ENCODE peak calls at places on chromosomes 3 and 15, in ten cellular contexts. O is cardiac muscle cell; X is small intestine; E is tibial artery; P is CD8-positive, alpha-beta T cell; H is heart left ventricle; Q is astrocyte; N is NT2/D1; K is mesendoderm; T is Peyer's patch. F is an unnamed sample.
A peak's percentile ranks its signal among the peaks of the same experiment; 100 is the strongest.

GRCh38 chr15:67781061-67781460 is 44.2 kb upstream of the SKOR1 start:
- DNase-seq in O (no peak), X (no peak), E (no peak), P (no peak), H (no peak), Q (no peak), N (no peak), K (no peak), T (no peak), F (no peak)

GRCh38 chr15:64667736-64668161 is 107.6 kb downstream of the RBPMS2 start:
- DNase-seq in O (peak; percentile 22), X (no peak), E (no peak), P (no peak), H (no peak), Q (peak; percentile 84), N (peak; percentile 32), K (peak; percentile 54), T (no peak), F (no peak)

GRCh38 chr15:87033056-87033455 is 953.4 kb downstream of the AGBL1 start:
- DNase-seq in O (peak; percentile 12), X (no peak), E (no peak), P (no peak), H (no peak), Q (no peak), N (no peak), K (no peak), T (no peak), F (no peak)

GRCh38 chr15:100900136-100900894 is 18.8 kb upstream of the LRRK1 start:
- DNase-seq in O (no peak), X (peak; percentile 17), E (no peak), P (no peak), H (no peak), Q (no peak), N (no peak), K (no peak), T (peak; percentile 56), F (peak; percentile 67)

GRCh38 chr15:79539426-79539825 is 107.3 kb downstream of the MINAR1 start:
- DNase-seq in O (no peak), X (no peak), E (no peak), P (no peak), H (no peak), Q (no peak), N (no peak), K (no peak), T (no peak), F (no peak)

GRCh38 chr3:195563317-195563716 is 20.2 kb upstream of the PPP1R2 start:
- DNase-seq in O (peak; percentile 11), X (no peak), E (no peak), P (no peak), H (no peak), Q (no peak), N (no peak), K (no peak), T (no peak), F (no peak)

GRCh38 chr3:157477441-157477840 is 25.8 kb downstream of the VEPH1 start:
- DNase-seq in O (no peak), X (no peak), E (no peak), P (no peak), H (no peak), Q (peak; percentile 20), N (no peak), K (no peak), T (no peak), F (no peak)

GRCh38 chr3:40310690-40311089 is 1.2 kb downstream of the EIF1B start:
- DNase-seq in O (peak; percentile 62), X (no peak), E (no peak), P (no peak), H (no peak), Q (no peak), N (no peak), K (no peak), T (no peak), F (no peak)

DNA sequence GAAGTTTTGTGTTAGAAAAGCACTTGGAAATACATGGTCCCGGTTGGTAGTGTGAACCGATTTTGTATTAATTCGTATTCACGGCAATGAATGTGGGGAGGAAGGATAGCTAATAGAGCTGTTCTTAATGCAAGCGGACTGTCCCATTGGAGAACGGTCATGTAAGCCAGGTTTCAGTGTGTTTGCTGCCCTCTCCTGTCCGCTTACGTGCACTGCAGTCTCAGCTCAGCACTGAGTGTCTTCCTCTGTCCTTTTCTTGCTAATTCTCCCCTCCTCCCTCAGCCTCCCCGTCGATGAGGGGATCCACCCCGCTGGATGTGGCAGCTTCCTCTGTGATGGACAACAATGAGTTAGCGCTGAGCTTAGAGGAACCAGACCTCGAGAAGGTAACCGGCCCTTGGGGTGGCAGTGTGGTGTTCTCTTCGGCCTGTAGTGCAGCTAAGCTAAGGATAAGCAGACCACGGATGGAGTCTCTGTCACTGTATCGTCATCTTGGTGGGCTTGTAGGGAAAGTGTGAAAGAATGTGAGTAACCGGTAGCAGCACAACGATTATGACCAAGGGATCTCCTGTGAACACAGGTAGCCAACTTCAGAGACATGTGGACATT is 267.5 kb upstream of the CHRM5 start:
- DNase-seq in O (peak; percentile 87), X (peak; percentile 62), E (peak; percentile 82), P (peak; percentile 53), H (peak; percentile 57), Q (peak; percentile 55), N (peak; percentile 65), K (peak; percentile 91), T (peak; percentile 79), F (peak; percentile 32)
- H3K4me1 ChIP-seq in O (no peaks in the 10 kb centered on the region), X (no peaks in the 10 kb centered on the region), E (peaks cover 4% of the 10 kb centered on the region), P (no peaks in the 10 kb centered on the region), H (no peaks in the 10 kb centered on the region), Q (no peaks in the 10 kb centered on the region), N (peaks cover 2% of the 10 kb centered on the region), K (peaks cover 3% of the 10 kb centered on the region), T (no peaks in the 10 kb centered on the region), F (no peaks in the 10 kb centered on the region)

GRCh38 chr3:127716334-127716733 is 43.6 kb downstream of the ABTB1 start:
- DNase-seq in O (no peak), X (no peak), E (no peak), P (no peak), H (no peak), Q (no peak), N (no peak), K (no peak), T (no peak), F (no peak)

GRCh38 chr3:127714151-127714571 is 41.4 kb downstream of the ABTB1 start:
- DNase-seq in O (peak; percentile 25), X (no peak), E (peak; percentile 43), P (no peak), H (peak; percentile 58), Q (no peak), N (no peak), K (no peak), T (no peak), F (no peak)

GRCh38 chr3:127712881-127713771 is 40.4 kb downstream of the ABTB1 start:
- DNase-seq in O (no peak), X (no peak), E (no peak), P (no peak), H (no peak), Q (no peak), N (no peak), K (no peak), T (no peak), F (no peak)

GRCh38 chr3:127715541-127715940 is 42.8 kb downstream of the ABTB1 start:
- DNase-seq in O (no peak), X (no peak), E (no peak), P (no peak), H (no peak), Q (no peak), N (no peak), K (no peak), T (no peak), F (no peak)

DNA sequence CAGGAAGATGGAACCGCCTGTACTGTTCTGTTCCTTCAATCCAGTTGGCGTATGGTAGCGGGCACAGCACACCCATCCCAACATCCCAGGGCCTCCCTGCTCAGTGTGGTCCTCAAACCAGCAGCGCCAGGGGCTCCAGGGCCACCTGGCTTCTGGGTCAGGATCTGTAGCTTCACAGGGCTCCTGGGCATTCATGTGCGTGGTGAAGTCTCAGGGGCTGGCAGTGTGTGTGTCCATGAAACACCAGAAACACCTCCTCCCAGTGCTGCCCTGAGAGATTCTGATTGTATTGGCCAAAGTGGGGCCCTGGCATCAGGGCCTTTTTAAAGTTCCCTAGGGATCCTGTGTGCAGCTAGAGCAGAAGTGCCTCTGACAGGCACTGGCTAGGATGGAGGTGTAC is 42.1 kb downstream of the ABTB1 start:
- DNase-seq in O (no peak), X (no peak), E (no peak), P (no peak), H (no peak), Q (no peak), N (no peak), K (no peak), T (no peak), F (no peak)
- H3K4me1 ChIP-seq in O (peaks cover 7% of the 10 kb centered on the region), X (no peaks in the 10 kb centered on the region), E (peaks cover 50% of the 10 kb centered on the region), P (no peaks in the 10 kb centered on the region), H (peaks cover 83% of the 10 kb centered on the region), Q (peaks cover 10% of the 10 kb centered on the region), N (peaks cover 19% of the 10 kb centered on the region), K (no peaks in the 10 kb centered on the region), T (no peaks in the 10 kb centered on the region), F (no peaks in the 10 kb centered on the region)

GRCh38 chr3:196638922-196639516 is 475 bp upstream of the NRROS start:
- DNase-seq in O (no peak), X (peak; percentile 31), E (no peak), P (no peak), H (no peak), Q (no peak), N (no peak), K (no peak), T (no peak), F (no peak)

GRCh38 chr3:196640501-196640968 is 1.0 kb downstream of the NRROS start:
- DNase-seq in O (no peak), X (no peak), E (no peak), P (peak; percentile 29), H (no peak), Q (no peak), N (no peak), K (no peak), T (no peak), F (no peak)

GRCh38 chr3:196636369-196637349 is 2.8 kb upstream of the NRROS start:
- DNase-seq in O (no peak), X (peak; percentile 82), E (no peak), P (no peak), H (no peak), Q (no peak), N (no peak), K (no peak), T (peak; percentile 68), F (no peak)

GRCh38 chr3:196641278-196642058 is 2.0 kb downstream of the NRROS start:
- DNase-seq in O (no peak), X (no peak), E (peak; percentile 9), P (peak; percentile 53), H (no peak), Q (no peak), N (no peak), K (no peak), T (no peak), F (no peak)

GRCh38 chr3:196639517-196640500 is at the start of gene NRROS:
- DNase-seq in O (peak; percentile 68), X (peak; percentile 51), E (peak; percentile 83), P (peak; percentile 58), H (peak; percentile 77), Q (peak; percentile 28), N (peak; percentile 50), K (peak; percentile 84), T (peak; percentile 93), F (no peak)
- H3K4me1 ChIP-seq in O (no peaks in the 10 kb centered on the region), X (peaks cover 3% of the 10 kb centered on the region), E (peaks cover 10% of the 10 kb centered on the region), P (peaks cover 49% of the 10 kb centered on the region), H (no peaks in the 10 kb centered on the region), Q (peaks cover 8% of the 10 kb centered on the region), N (peaks cover 8% of the 10 kb centered on the region), K (no peaks in the 10 kb centered on the region), T (peaks cover 8% of the 10 kb centered on the region), F (no peaks in the 10 kb centered on the region)

GRCh38 chr15:57387011-57387410 is 10.7 kb downstream of the CGNL1 start:
- DNase-seq in O (no peak), X (no peak), E (no peak), P (no peak), H (no peak), Q (no peak), N (no peak), K (no peak), T (no peak), F (no peak)

GRCh38 chr15:57385923-57386390 is 9.7 kb downstream of the CGNL1 start:
- DNase-seq in O (no peak), X (no peak), E (no peak), P (no peak), H (no peak), Q (no peak), N (no peak), K (peak; percentile 60), T (no peak), F (no peak)

GRCh38 chr15:57384024-57384423 is 7.7 kb downstream of the CGNL1 start:
- DNase-seq in O (peak; percentile 56), X (no peak), E (no peak), P (no peak), H (peak; percentile 46), Q (no peak), N (no peak), K (no peak), T (no peak), F (no peak)

GRCh38 chr15:57382969-57383368 is 6.7 kb downstream of the CGNL1 start:
- DNase-seq in O (no peak), X (no peak), E (no peak), P (no peak), H (no peak), Q (no peak), N (no peak), K (peak; percentile 90), T (no peak), F (no peak)

GRCh38 chr15:57384816-57385215 is 8.5 kb downstream of the CGNL1 start:
- DNase-seq in O (peak; percentile 76), X (no peak), E (no peak), P (no peak), H (no peak), Q (peak; percentile 80), N (no peak), K (no peak), T (no peak), F (no peak)
- H3K4me1 ChIP-seq in O (peaks cover 78% of the 10 kb centered on the region), X (peaks cover 2% of the 10 kb centered on the region), E (no peaks in the 10 kb centered on the region), P (no peaks in the 10 kb centered on the region), H (peaks cover 37% of the 10 kb centered on the region), Q (peaks cover 13% of the 10 kb centered on the region), N (peaks cover 8% of the 10 kb centered on the region), K (peaks cover 25% of the 10 kb centered on the region), T (no peaks in the 10 kb centered on the region), F (peaks cover 40% of the 10 kb centered on the region)

F was measured in pancreas.